ENCODE peak calls at places on chromosomes 12 and 14, in four cellular contexts. One of them, this sample, is unnamed.

GRCh38 chr14:85487215-85487614 is 42.7 kb upstream of the FLRT2 start:
- DNase-seq in GM12878: no peak
- DNase-seq in K562: no peak
- DNase-seq in H1: no peak
- DNase-seq in this sample: no peak

GRCh38 chr14:55976219-55976618 is 142.0 kb upstream of the PELI2 start:
- DNase-seq in H1: no peak
- DNase-seq in K562: no peak
- DNase-seq in GM12878: no peak
- DNase-seq in this sample: no peak

GRCh38 chr14:34450542-34450915 is 11.5 kb downstream of the SPTSSA start:
- DNase-seq in K562: no peak
- DNase-seq in H1: no peak
- DNase-seq in GM12878: no peak
- DNase-seq in this sample: peak; percentile 95

GRCh38 chr12:11822071-11822818 is 172.8 kb downstream of the ETV6 start:
- DNase-seq in K562: no peak
- DNase-seq in GM12878: peak; percentile 74
- DNase-seq in H1: no peak
- DNase-seq in this sample: no peak

GRCh38 chr14:58796201-58796600 is 158.4 kb downstream of the DACT1 start:
- DNase-seq in GM12878: no peak
- DNase-seq in H1: no peak
- DNase-seq in K562: no peak
- DNase-seq in this sample: no peak

GRCh38 chr12:52585001-52585400 is 11.4 kb upstream of the KRT74 start:
- DNase-seq in GM12878: no peak
- DNase-seq in K562: no peak
- DNase-seq in H1: no peak
- DNase-seq in this sample: no peak

GRCh38 chr12:31023271-31023724 is 50.4 kb upstream of the DDX11 start:
- DNase-seq in GM12878: no peak
- DNase-seq in H1: peak; percentile 33
- DNase-seq in K562: no peak
- DNase-seq in this sample: no peak

GRCh38 chr14:20632831-20633771 is 8.4 kb downstream of the OR6S1 start:
- DNase-seq in H1: peak; percentile 82
- DNase-seq in K562: peak; percentile 70
- DNase-seq in GM12878: peak; percentile 76
- DNase-seq in this sample: peak; percentile 93

GRCh38 chr14:52355526-52355925 is 41.4 kb downstream of the PTGER2 start:
- DNase-seq in K562: no peak
- DNase-seq in H1: no peak
- DNase-seq in GM12878: no peak
- DNase-seq in this sample: no peak

DNA sequence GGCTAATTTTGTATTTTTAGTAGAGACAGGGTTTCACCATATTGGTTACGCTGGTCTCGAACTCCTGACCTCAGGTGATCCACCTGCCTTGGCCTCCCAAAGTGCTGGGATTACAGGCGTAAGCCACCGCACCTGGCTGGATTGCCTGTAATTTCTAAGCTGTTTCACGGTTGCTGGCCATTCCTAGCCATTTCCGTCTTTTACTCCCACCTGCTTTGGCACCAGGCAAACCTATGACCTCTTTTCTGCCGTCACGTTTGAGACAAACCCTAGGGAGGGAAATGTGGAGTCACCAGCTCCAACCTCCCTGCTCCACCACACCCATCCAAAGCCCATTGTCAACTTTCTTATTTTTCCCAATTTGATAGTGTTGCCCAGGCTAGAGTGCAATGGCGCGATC is 1.2 kb downstream of the GPR132 start:
- DNase-seq in K562: no peak
- DNase-seq in GM12878: no peak
- DNase-seq in H1: no peak
- DNase-seq in this sample: no peak
- TF ChIP-seq HDAC6 in K562: no peak
- TF ChIP-seq HDAC6 in GM12878: no peak
- TF ChIP-seq HDAC6 in H1: no peak
- TF ChIP-seq HDAC6 in this sample: no peak

DNA sequence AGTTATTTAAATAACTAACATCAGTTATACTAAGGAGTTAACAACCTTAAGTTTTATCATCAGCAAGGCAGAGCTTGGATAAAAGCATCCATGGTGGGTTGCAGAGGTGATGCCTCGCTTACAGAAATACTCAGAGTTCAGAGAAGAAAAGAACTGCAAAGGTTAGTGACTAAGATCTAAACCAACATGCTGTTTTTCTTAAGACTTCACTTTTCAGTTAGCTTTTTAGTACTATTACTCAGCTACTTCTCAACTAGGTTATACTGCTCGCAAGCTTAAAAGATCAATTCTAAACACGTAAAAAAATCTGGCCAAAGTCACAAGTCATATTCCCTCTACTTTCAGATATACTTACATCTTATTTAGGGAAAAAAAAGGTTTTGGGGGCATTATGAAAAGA is 2.8 kb downstream of the PPP1CC start:
- DNase-seq in H1: no peak
- DNase-seq in K562: no peak
- DNase-seq in GM12878: no peak
- DNase-seq in this sample: no peak
- TF ChIP-seq KDM1A in H1: no peak
- TF ChIP-seq KDM1A in K562: no peak
- TF ChIP-seq KDM1A in GM12878: no peak
- TF ChIP-seq KDM1A in this sample: no peak

GRCh38 chr12:34394211-34395055 is 372.1 kb downstream of the ALG10 start:
- DNase-seq in H1: peak; percentile 0
- DNase-seq in K562: no peak
- DNase-seq in GM12878: no peak
- DNase-seq in this sample: no peak
- TF ChIP-seq HDAC6 in H1: no peak
- TF ChIP-seq HDAC6 in K562: no peak
- TF ChIP-seq HDAC6 in GM12878: no peak
- TF ChIP-seq HDAC6 in this sample: no peak

GRCh38 chr14:64758025-64758521 is 53.8 kb downstream of the PLEKHG3 start:
- DNase-seq in GM12878: no peak
- DNase-seq in H1: no peak
- DNase-seq in K562: no peak
- DNase-seq in this sample: no peak
- TF ChIP-seq KDM1A in GM12878: no peak
- TF ChIP-seq KDM1A in H1: no peak
- TF ChIP-seq KDM1A in K562: no peak
- TF ChIP-seq KDM1A in this sample: no peak

GRCh38 chr12:28253175-28253641 is 63.0 kb downstream of the CCDC91 start:
- DNase-seq in K562: no peak
- DNase-seq in H1: no peak
- DNase-seq in GM12878: peak; percentile 49
- DNase-seq in this sample: no peak
- TF ChIP-seq HDAC6 in K562: no peak
- TF ChIP-seq HDAC6 in H1: no peak
- TF ChIP-seq HDAC6 in GM12878: no peak
- TF ChIP-seq HDAC6 in this sample: no peak

GRCh38 chr12:69657376-69658137 is 41.5 kb downstream of the BEST3 start:
- DNase-seq in K562: peak; percentile 69
- DNase-seq in GM12878: no peak
- DNase-seq in H1: no peak
- DNase-seq in this sample: peak; percentile 49

GRCh38 chr12:69653703-69654102 is 43.0 kb upstream of the LRRC10 start:
- DNase-seq in GM12878: no peak
- DNase-seq in K562: no peak
- DNase-seq in H1: no peak
- DNase-seq in this sample: no peak

GRCh38 chr12:69658203-69658602 is 40.9 kb downstream of the BEST3 start:
- DNase-seq in GM12878: no peak
- DNase-seq in K562: no peak
- DNase-seq in H1: no peak
- DNase-seq in this sample: no peak

GRCh38 chr12:69651922-69652321 is 41.2 kb upstream of the LRRC10 start:
- DNase-seq in K562: no peak
- DNase-seq in H1: no peak
- DNase-seq in GM12878: no peak
- DNase-seq in this sample: no peak

DNA sequence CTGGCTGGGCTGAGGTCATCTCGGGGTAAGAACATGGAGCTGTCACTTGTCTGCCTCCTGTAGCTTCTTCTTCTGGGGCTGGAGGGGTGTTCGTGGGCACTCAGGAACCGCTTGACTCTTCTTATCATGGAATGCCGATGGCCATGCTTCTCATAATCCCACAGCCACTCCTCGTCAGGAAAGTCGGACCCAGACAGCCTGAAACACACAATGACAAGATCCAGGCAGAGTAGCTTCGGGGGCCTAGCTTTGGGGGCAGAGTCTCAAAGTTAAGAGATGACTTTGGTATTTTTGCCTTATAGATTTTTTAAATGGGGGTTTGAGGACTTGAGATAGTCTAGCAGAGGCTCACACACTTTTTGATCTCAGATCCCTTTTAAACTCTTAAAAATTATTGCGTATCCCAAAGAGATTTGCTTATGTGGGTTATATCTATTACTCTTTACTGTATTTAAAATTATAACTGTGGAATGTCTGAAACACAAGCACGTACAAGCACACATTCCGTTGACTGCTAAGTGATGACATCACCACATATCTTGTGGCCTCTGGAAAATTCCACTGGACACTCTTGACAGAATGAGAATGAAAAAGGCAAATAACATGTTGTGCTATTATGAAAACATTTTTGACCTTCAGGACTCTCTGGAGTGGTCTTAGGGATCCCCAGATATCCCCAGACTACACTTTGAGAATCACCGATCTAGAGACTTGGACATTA is 43.3 kb downstream of the BEST3 start:
- DNase-seq in GM12878: no peak
- DNase-seq in H1: no peak
- DNase-seq in K562: no peak
- DNase-seq in this sample: peak; percentile 67
- TF ChIP-seq KDM1A in GM12878: no peak
- TF ChIP-seq KDM1A in H1: no peak
- TF ChIP-seq KDM1A in K562: no peak
- TF ChIP-seq KDM1A in this sample: no peak

This sample was measured in HepG2.